ENCODE peak calls at places on chromosomes 11 and 22, in five cellular contexts. O, A, G, Y and C are unnamed samples.
A peak's percentile ranks its signal among the peaks of the same experiment; 100 is the strongest.

GRCh38 chr11:91396243-91397133 is 828.1 kb upstream of the FAT3 start:
- DNase-seq in O (no peak), A (no peak), G (no peak), Y (no peak), C (no peak)

GRCh38 chr11:72040497-72041363 is 39.6 kb downstream of the NUMA1 start:
- DNase-seq in O (peak; percentile 87), A (peak; percentile 87), G (peak; percentile 94), Y (peak; percentile 89), C (peak; percentile 92)

GRCh38 chr11:132402056-132402684 is 1031.8 kb downstream of the NTM start:
- DNase-seq in O (peak; percentile 82), A (peak; percentile 33), G (peak; percentile 5), Y (peak; percentile 15), C (peak; percentile 29)

GRCh38 chr11:78381867-78382266 is 35.8 kb downstream of the GAB2 start:
- DNase-seq in O (no peak), A (no peak), G (no peak), Y (no peak), C (no peak)

GRCh38 chr11:67006029-67006884 is 16.7 kb upstream of the SYT12 start:
- DNase-seq in O (peak; percentile 86), A (peak; percentile 52), G (no peak), Y (no peak), C (no peak)

GRCh38 chr22:41523464-41524221 is 20.6 kb downstream of the POLR3H start:
- DNase-seq in O (peak; percentile 36), A (peak; percentile 98), G (no peak), Y (no peak), C (no peak)

GRCh38 chr11:26944866-26945664 is 48.8 kb upstream of the FIBIN start:
- DNase-seq in O (no peak), A (no peak), G (no peak), Y (no peak), C (no peak)

GRCh38 chr11:67002297-67002913 is 20.5 kb upstream of the SYT12 start:
- DNase-seq in O (peak; percentile 36), A (no peak), G (no peak), Y (no peak), C (no peak)

GRCh38 chr11:73087730-73088129 is 54.4 kb downstream of the FCHSD2 start:
- DNase-seq in O (no peak), A (no peak), G (no peak), Y (no peak), C (no peak)

GRCh38 chr22:26949193-26949592 is 291.8 kb downstream of the MIAT start:
- DNase-seq in O (peak; percentile 15), A (peak; percentile 11), G (no peak), Y (no peak), C (no peak)

GRCh38 chr11:123351375-123351774 is 78.7 kb upstream of the GRAMD1B start:
- DNase-seq in O (peak; percentile 44), A (no peak), G (peak; percentile 32), Y (peak; percentile 46), C (peak; percentile 71)

GRCh38 chr11:121909571-121909970 is 206.4 kb downstream of the BLID start:
- DNase-seq in O (no peak), A (no peak), G (no peak), Y (no peak), C (no peak)

GRCh38 chr11:70542811-70543210 is 144.5 kb downstream of the CTTN start:
- DNase-seq in O (no peak), A (no peak), G (no peak), Y (no peak), C (no peak)

GRCh38 chr11:7672960-7673723 is at the start of gene CYB5R2:
- DNase-seq in O (peak; percentile 84), A (peak; percentile 77), G (peak; percentile 21), Y (peak; percentile 49), C (no peak)

GRCh38 chr11:29024386-29024785 is 916.2 kb downstream of the METTL15 start:
- DNase-seq in O (no peak), A (no peak), G (no peak), Y (no peak), C (no peak)

GRCh38 chr11:70871881-70872280 is 380.5 kb downstream of the SHANK2 start:
- DNase-seq in O (no peak), A (peak; percentile 68), G (no peak), Y (no peak), C (no peak)

GRCh38 chr11:129814244-129814992 is 1.2 kb upstream of the TMEM45B start:
- DNase-seq in O (peak; percentile 22), A (no peak), G (no peak), Y (no peak), C (no peak)

GRCh38 chr22:27298387-27299141 is 503.0 kb downstream of the MN1 start:
- DNase-seq in O (no peak), A (no peak), G (no peak), Y (no peak), C (no peak)

GRCh38 chr11:1081601-1082311 is 7.1 kb downstream of the MUC2 start:
- DNase-seq in O (no peak), A (no peak), G (no peak), Y (no peak), C (no peak)

GRCh38 chr22:41248314-41248713 is 7.6 kb upstream of the CHADL start:
- DNase-seq in O (no peak), A (no peak), G (no peak), Y (no peak), C (no peak)

GRCh38 chr11:13111813-13112130 is 102.7 kb downstream of the RASSF10 start:
- DNase-seq in O (no peak), A (no peak), G (no peak), Y (no peak), C (no peak)

GRCh38 chr22:29797351-29797750 is 30.2 kb downstream of the UQCR10 start:
- DNase-seq in O (no peak), A (no peak), G (no peak), Y (no peak), C (no peak)

GRCh38 chr11:72445423-72445822 is 11.1 kb upstream of the CLPB start:
- DNase-seq in O (no peak), A (no peak), G (no peak), Y (no peak), C (no peak)

GRCh38 chr11:116812109-116812508 is 11.0 kb downstream of the APOA4 start:
- DNase-seq in O (no peak), A (no peak), G (no peak), Y (no peak), C (no peak)

GRCh38 chr11:2432171-2432621 is 12.1 kb downstream of the TRPM5 start:
- DNase-seq in O (no peak), A (no peak), G (no peak), Y (no peak), C (no peak)